ENCODE peak calls at places on chromosomes 12 and 14, in five cellular contexts. One of them, this sample, is unnamed. For H3K4me1, the result is how much of the 10 kb centered on the place peaks cover.

GRCh38 chr12:49232940-49233841 is 31.7 kb upstream of the TUBA1C start:
- DNase-seq in uterus: peak
- DNase-seq in BE2C: peak
- DNase-seq in hepatocyte: peak
- DNase-seq in heart left ventricle: peak
- DNase-seq in this sample: no peak

GRCh38 chr12:122891661-122892525 is 4.0 kb downstream of the VPS37B start:
- DNase-seq in uterus: no peak
- DNase-seq in heart left ventricle: no peak
- DNase-seq in hepatocyte: no peak
- DNase-seq in BE2C: no peak
- DNase-seq in this sample: no peak

GRCh38 chr14:74395094-74395493 is 30.9 kb downstream of the SYNDIG1L start:
- DNase-seq in heart left ventricle: no peak
- DNase-seq in hepatocyte: no peak
- DNase-seq in uterus: no peak
- DNase-seq in BE2C: no peak
- DNase-seq in this sample: no peak

GRCh38 chr12:124323771-124324530 is 29.1 kb downstream of the RFLNA start:
- DNase-seq in hepatocyte: no peak
- DNase-seq in uterus: no peak
- DNase-seq in heart left ventricle: no peak
- DNase-seq in BE2C: no peak
- DNase-seq in this sample: no peak

GRCh38 chr12:132551271-132552120 is 58.9 kb downstream of the LRCOL1 start:
- DNase-seq in hepatocyte: no peak
- DNase-seq in BE2C: no peak
- DNase-seq in heart left ventricle: no peak
- DNase-seq in uterus: no peak
- DNase-seq in this sample: no peak

GRCh38 chr12:44875954-44876553 is at the start of gene NELL2:
- DNase-seq in heart left ventricle: no peak
- DNase-seq in uterus: no peak
- DNase-seq in hepatocyte: peak
- DNase-seq in BE2C: peak
- DNase-seq in this sample: peak

GRCh38 chr12:53623526-53623925 is 2.7 kb downstream of the ATF7 start:
- DNase-seq in BE2C: no peak
- DNase-seq in hepatocyte: peak
- DNase-seq in uterus: no peak
- DNase-seq in heart left ventricle: no peak
- DNase-seq in this sample: no peak

GRCh38 chr14:54929556-54929955 is 26.9 kb upstream of the GCH1 start:
- DNase-seq in uterus: no peak
- DNase-seq in hepatocyte: no peak
- DNase-seq in BE2C: no peak
- DNase-seq in heart left ventricle: no peak
- DNase-seq in this sample: no peak

GRCh38 chr12:131273291-131273845 is 319.7 kb downstream of the ADGRD1 start:
- DNase-seq in uterus: no peak
- DNase-seq in hepatocyte: no peak
- DNase-seq in BE2C: no peak
- DNase-seq in heart left ventricle: peak
- DNase-seq in this sample: no peak

GRCh38 chr12:108214486-108214885 is 85.4 kb downstream of the WSCD2 start:
- DNase-seq in BE2C: no peak
- DNase-seq in uterus: no peak
- DNase-seq in hepatocyte: peak
- DNase-seq in heart left ventricle: no peak
- DNase-seq in this sample: peak

GRCh38 chr14:97640031-97640430 is 842.8 kb downstream of the VRK1 start:
- DNase-seq in hepatocyte: no peak
- DNase-seq in heart left ventricle: no peak
- DNase-seq in BE2C: no peak
- DNase-seq in uterus: no peak
- DNase-seq in this sample: no peak

GRCh38 chr12:131830335-131831020 is 2.3 kb downstream of the MMP17 start:
- DNase-seq in heart left ventricle: peak
- DNase-seq in BE2C: peak
- DNase-seq in uterus: peak
- DNase-seq in hepatocyte: peak
- DNase-seq in this sample: peak

GRCh38 chr12:1812650-1813302 is 7.6 kb upstream of the LRTM2 start:
- DNase-seq in BE2C: no peak
- DNase-seq in hepatocyte: peak
- DNase-seq in uterus: no peak
- DNase-seq in heart left ventricle: peak
- DNase-seq in this sample: peak

GRCh38 chr12:64293654-64294364 is 71.7 kb upstream of the KICS2 start:
- DNase-seq in BE2C: no peak
- DNase-seq in hepatocyte: no peak
- DNase-seq in uterus: no peak
- DNase-seq in heart left ventricle: no peak
- DNase-seq in this sample: no peak

GRCh38 chr14:24051789-24052655 is at the start of gene CARMIL3:
- DNase-seq in uterus: no peak
- DNase-seq in BE2C: peak
- DNase-seq in hepatocyte: peak
- DNase-seq in heart left ventricle: peak
- DNase-seq in this sample: peak

GRCh38 chr12:31899136-31899535 is 60.1 kb upstream of the RESF1 start:
- DNase-seq in hepatocyte: no peak
- DNase-seq in heart left ventricle: no peak
- DNase-seq in uterus: no peak
- DNase-seq in BE2C: no peak
- DNase-seq in this sample: no peak

GRCh38 chr12:78931466-78931990 is 67.0 kb downstream of the SYT1 start:
- DNase-seq in uterus: no peak
- DNase-seq in hepatocyte: no peak
- DNase-seq in BE2C: peak
- DNase-seq in heart left ventricle: no peak
- DNase-seq in this sample: no peak

GRCh38 chr12:120394483-120395367 is 25.8 kb upstream of the MSI1 start:
- DNase-seq in hepatocyte: peak
- DNase-seq in heart left ventricle: no peak
- DNase-seq in uterus: no peak
- DNase-seq in BE2C: no peak
- DNase-seq in this sample: no peak

GRCh38 chr14:95274874-95275273 is 44.8 kb downstream of the CLMN start:
- DNase-seq in uterus: no peak
- DNase-seq in BE2C: no peak
- DNase-seq in heart left ventricle: no peak
- DNase-seq in hepatocyte: no peak
- DNase-seq in this sample: peak

GRCh38 chr14:35986219-35986573 is 160.1 kb downstream of the BRMS1L start:
- DNase-seq in uterus: no peak
- DNase-seq in hepatocyte: no peak
- DNase-seq in heart left ventricle: no peak
- DNase-seq in BE2C: no peak
- DNase-seq in this sample: no peak

GRCh38 chr14:38951451-38951850 is 151.6 kb downstream of the SEC23A start:
- DNase-seq in hepatocyte: no peak
- DNase-seq in heart left ventricle: no peak
- DNase-seq in uterus: no peak
- DNase-seq in BE2C: no peak
- DNase-seq in this sample: no peak

GRCh38 chr12:18799561-18799960 is 61.6 kb downstream of the CAPZA3 start:
- DNase-seq in hepatocyte: no peak
- DNase-seq in uterus: no peak
- DNase-seq in BE2C: no peak
- DNase-seq in heart left ventricle: no peak
- DNase-seq in this sample: no peak

GRCh38 chr12:39145175-39145999 is 240.0 kb upstream of the CPNE8 start:
- DNase-seq in heart left ventricle: peak
- DNase-seq in BE2C: no peak
- DNase-seq in hepatocyte: peak
- DNase-seq in uterus: no peak
- DNase-seq in this sample: no peak

GRCh38 chr12:58916153-58916709 is 4.1 kb downstream of the LRIG3 start:
- DNase-seq in uterus: no peak
- DNase-seq in heart left ventricle: no peak
- DNase-seq in hepatocyte: no peak
- DNase-seq in BE2C: no peak
- DNase-seq in this sample: no peak

GRCh38 chr12:56001446-56002100 is 4.5 kb downstream of the SUOX start:
- DNase-seq in hepatocyte: peak
- DNase-seq in heart left ventricle: no peak
- DNase-seq in uterus: no peak
- DNase-seq in BE2C: no peak
- DNase-seq in this sample: no peak

GRCh38 chr12:65325183-65325582 is 46.7 kb downstream of the MSRB3 start:
- DNase-seq in hepatocyte: no peak
- DNase-seq in heart left ventricle: no peak
- DNase-seq in BE2C: no peak
- DNase-seq in uterus: no peak
- DNase-seq in this sample: no peak

GRCh38 chr14:64612021-64612380 is 62.2 kb downstream of the PPP1R36 start:
- DNase-seq in uterus: no peak
- DNase-seq in heart left ventricle: no peak
- DNase-seq in BE2C: no peak
- DNase-seq in hepatocyte: no peak
- DNase-seq in this sample: no peak

GRCh38 chr14:53020193-53020932 is 69.5 kb upstream of the FERMT2 start:
- DNase-seq in heart left ventricle: no peak
- DNase-seq in hepatocyte: no peak
- DNase-seq in uterus: no peak
- DNase-seq in BE2C: no peak
- DNase-seq in this sample: no peak

GRCh38 chr12:132597333-132598283 is 12.8 kb downstream of the LRCOL1 start:
- DNase-seq in BE2C: peak
- DNase-seq in hepatocyte: peak
- DNase-seq in heart left ventricle: no peak
- DNase-seq in uterus: no peak
- DNase-seq in this sample: peak

GRCh38 chr14:47626151-47627035 is 49.0 kb downstream of the MDGA2 start:
- DNase-seq in hepatocyte: no peak
- DNase-seq in uterus: no peak
- DNase-seq in BE2C: no peak
- DNase-seq in heart left ventricle: peak
- DNase-seq in this sample: no peak

GRCh38 chr12:78331764-78332163 is 501.1 kb downstream of the NAV3 start:
- DNase-seq in hepatocyte: no peak
- DNase-seq in BE2C: no peak
- DNase-seq in uterus: no peak
- DNase-seq in heart left ventricle: no peak
- DNase-seq in this sample: no peak

GRCh38 chr12:131683266-131684014 is 27.4 kb upstream of the SFSWAP start:
- DNase-seq in heart left ventricle: no peak
- DNase-seq in hepatocyte: no peak
- DNase-seq in uterus: no peak
- DNase-seq in BE2C: no peak
- DNase-seq in this sample: no peak

GRCh38 chr14:70915415-70915814 is 8.2 kb downstream of the PCNX1 start:
- DNase-seq in hepatocyte: no peak
- DNase-seq in BE2C: no peak
- DNase-seq in heart left ventricle: no peak
- DNase-seq in uterus: no peak
- DNase-seq in this sample: no peak

GRCh38 chr14:70919774-70920173 is 12.5 kb downstream of the PCNX1 start:
- DNase-seq in heart left ventricle: no peak
- DNase-seq in BE2C: no peak
- DNase-seq in uterus: no peak
- DNase-seq in hepatocyte: no peak
- DNase-seq in this sample: no peak

GRCh38 chr14:70916300-70916699 is 9.0 kb downstream of the PCNX1 start:
- DNase-seq in heart left ventricle: no peak
- DNase-seq in BE2C: no peak
- DNase-seq in uterus: no peak
- DNase-seq in hepatocyte: no peak
- DNase-seq in this sample: no peak

GRCh38 chr14:70917633-70918032 is 10.4 kb downstream of the PCNX1 start:
- DNase-seq in heart left ventricle: no peak
- DNase-seq in BE2C: no peak
- DNase-seq in hepatocyte: no peak
- DNase-seq in uterus: no peak
- DNase-seq in this sample: no peak

DNA sequence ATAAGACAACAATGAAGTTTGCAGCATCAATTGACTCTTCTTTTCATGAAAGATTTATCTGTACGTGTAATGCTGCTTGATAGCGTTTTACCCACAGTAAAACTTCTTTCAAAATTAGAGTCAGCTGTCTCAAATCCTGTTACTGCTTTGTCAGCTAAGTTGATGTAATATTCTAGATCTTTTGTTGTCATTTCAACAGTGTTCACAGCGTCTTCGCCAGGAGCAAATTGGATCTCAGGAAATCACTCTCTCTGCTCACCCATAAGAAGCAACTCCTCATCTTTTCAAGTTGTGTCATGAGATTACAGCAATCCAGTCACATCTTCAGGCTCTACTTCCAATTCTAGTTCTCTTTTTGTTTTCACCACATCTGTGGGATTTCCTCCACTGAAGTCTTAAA is 9.5 kb downstream of the PCNX1 start:
- DNase-seq in uterus: no peak
- DNase-seq in hepatocyte: no peak
- DNase-seq in BE2C: no peak
- DNase-seq in heart left ventricle: no peak
- DNase-seq in this sample: no peak
- H3K4me1 ChIP-seq in uterus: under half
- H3K4me1 ChIP-seq in hepatocyte: under half
- H3K4me1 ChIP-seq in BE2C: under half
- H3K4me1 ChIP-seq in heart left ventricle: half or more
- H3K4me1 ChIP-seq in this sample: under half

DNA sequence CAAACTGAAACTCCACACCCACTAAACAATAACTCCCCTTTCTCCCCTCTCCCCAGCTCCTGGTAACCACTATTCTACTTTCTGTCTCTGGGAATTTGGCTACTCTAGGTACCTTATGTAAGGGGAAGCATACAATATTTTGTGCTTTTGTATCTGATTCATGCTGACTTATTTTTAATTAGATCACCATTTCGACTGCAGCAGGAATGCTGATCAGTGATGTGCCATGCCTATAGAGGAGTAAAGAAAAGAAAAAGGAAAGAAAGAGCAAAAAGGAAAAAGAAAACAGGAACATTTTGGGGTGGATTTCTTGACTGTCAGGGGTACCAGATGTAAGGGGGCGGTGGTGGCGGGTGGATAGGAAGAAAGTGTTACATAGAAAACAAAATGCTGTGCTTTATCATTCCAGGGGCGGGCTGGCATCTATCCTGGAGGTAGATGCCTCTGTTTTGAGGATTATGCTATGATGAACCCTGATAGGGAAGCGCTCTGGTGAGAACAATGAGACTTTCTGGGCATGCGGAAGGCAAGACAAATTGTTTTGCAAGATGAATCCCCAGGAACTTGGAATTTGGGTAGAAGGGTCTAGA is 45.2 kb upstream of the CTDSP2 start:
- DNase-seq in uterus: no peak
- DNase-seq in BE2C: no peak
- DNase-seq in hepatocyte: no peak
- DNase-seq in heart left ventricle: no peak
- DNase-seq in this sample: no peak
- H3K4me3 ChIP-seq in uterus: no peak
- H3K4me3 ChIP-seq in BE2C: no peak
- H3K4me3 ChIP-seq in hepatocyte: no peak
- H3K4me3 ChIP-seq in heart left ventricle: no peak
- H3K4me3 ChIP-seq in this sample: no peak

GRCh38 chr14:105219753-105220152 is 28.6 kb upstream of the BTBD6 start:
- DNase-seq in heart left ventricle: no peak
- DNase-seq in BE2C: no peak
- DNase-seq in uterus: no peak
- DNase-seq in hepatocyte: no peak
- DNase-seq in this sample: no peak
- TF ChIP-seq CTCF in heart left ventricle: no peak
- TF ChIP-seq CTCF in BE2C: no peak
- TF ChIP-seq CTCF in uterus: no peak
- TF ChIP-seq CTCF in hepatocyte: no peak
- TF ChIP-seq CTCF in this sample: no peak

GRCh38 chr12:100743060-100743459 is 51.5 kb upstream of the ANO4 start:
- DNase-seq in hepatocyte: no peak
- DNase-seq in BE2C: no peak
- DNase-seq in heart left ventricle: no peak
- DNase-seq in uterus: no peak
- DNase-seq in this sample: no peak
- H3K4me1 ChIP-seq in hepatocyte: under half
- H3K4me1 ChIP-seq in BE2C: under half
- H3K4me1 ChIP-seq in heart left ventricle: under half
- H3K4me1 ChIP-seq in uterus: under half
- H3K4me1 ChIP-seq in this sample: under half

This sample was measured in Caco-2.